ENCODE peak calls at places on chromosomes 2 and 18, in seven cellular contexts. O is HepG2, W is colonic mucosa, U is tibial artery, T is neuronal stem cell, Z is ovary, J is GM23248. F is an unnamed sample.

GRCh38 chr2:144201868-144202468 is 318.0 kb downstream of the ZEB2 start:
- DNase-seq in Z (no peak), J (peak; percentile 67), O (no peak), T (no peak), W (no peak), U (no peak), F (peak; percentile 20)

GRCh38 chr2:195658541-195658890 is 1.5 kb downstream of the SLC39A10 start:
- DNase-seq in J (peak; percentile 80), U (no peak), W (peak; percentile 27), O (peak; percentile 81), T (no peak), Z (no peak), F (peak; percentile 47)

GRCh38 chr2:127733816-127734537 is 32.7 kb downstream of the SFT2D3 start:
- DNase-seq in Z (no peak), O (no peak), U (no peak), J (peak; percentile 69), W (no peak), T (no peak), F (no peak)

GRCh38 chr2:135850811-135851668 is 14.1 kb upstream of the LCT start:
- DNase-seq in U (no peak), W (no peak), J (no peak), T (no peak), O (peak; percentile 30), Z (no peak), F (no peak)

GRCh38 chr2:219484343-219485200 is 14.1 kb upstream of the GMPPA start:
- DNase-seq in O (no peak), U (no peak), Z (no peak), J (peak; percentile 45), W (no peak), T (no peak), F (no peak)

GRCh38 chr18:9535430-9535972 is 60.2 kb downstream of the RALBP1 start:
- DNase-seq in Z (peak; percentile 68), W (no peak), U (peak; percentile 84), O (peak; percentile 87), T (peak; percentile 6), J (peak; percentile 97), F (peak; percentile 65)

GRCh38 chr2:110842048-110842447 is 109.7 kb downstream of the ACOXL start:
- DNase-seq in U (no peak), W (no peak), Z (no peak), J (no peak), O (no peak), T (no peak), F (no peak)

GRCh38 chr2:74514368-74515270 is at the start of gene TLX2:
- DNase-seq in Z (no peak), T (no peak), W (no peak), J (peak; percentile 42), O (no peak), U (no peak), F (no peak)

GRCh38 chr2:86634352-86634751 is 10.7 kb upstream of the RNF103 start:
- DNase-seq in O (no peak), J (no peak), Z (no peak), W (no peak), U (no peak), T (no peak), F (no peak)

GRCh38 chr18:42048150-42048549 is 93.1 kb downstream of the PIK3C3 start:
- DNase-seq in W (no peak), U (no peak), Z (no peak), J (peak; percentile 96), O (peak; percentile 73), T (no peak), F (no peak)

GRCh38 chr2:161426788-161427412 is 10.8 kb downstream of the TBR1 start:
- DNase-seq in T (peak; percentile 24), Z (no peak), U (no peak), W (peak; percentile 35), O (no peak), J (peak; percentile 73), F (no peak)

GRCh38 chr2:120620025-120620793 is 115.5 kb upstream of the GLI2 start:
- DNase-seq in J (peak; percentile 81), T (no peak), Z (no peak), U (no peak), W (no peak), O (no peak), F (no peak)

GRCh38 chr2:10919776-10920606 is 8.3 kb downstream of the KCNF1 start:
- DNase-seq in T (no peak), J (no peak), U (peak; percentile 47), W (no peak), O (no peak), Z (no peak), F (no peak)

GRCh38 chr2:160205511-160205910 is 5.4 kb upstream of the ITGB6 start:
- DNase-seq in W (peak; percentile 91), U (peak; percentile 83), Z (no peak), O (peak; percentile 36), J (peak; percentile 98), T (no peak), F (peak; percentile 89)

GRCh38 chr2:109287413-109287812 is 158.4 kb downstream of the SH3RF3 start:
- DNase-seq in J (no peak), Z (no peak), U (no peak), W (no peak), T (no peak), O (no peak), F (no peak)

GRCh38 chr2:201116959-201117734 is 1.2 kb downstream of the CFLAR start:
- DNase-seq in Z (peak; percentile 65), T (no peak), O (peak; percentile 84), J (peak; percentile 90), W (peak; percentile 65), U (peak; percentile 87), F (peak; percentile 87)

GRCh38 chr2:128442053-128442751 is 123.5 kb upstream of the HS6ST1 start:
- DNase-seq in W (peak; percentile 70), J (no peak), T (no peak), O (peak; percentile 57), U (peak; percentile 63), Z (peak; percentile 46), F (peak; percentile 82)

GRCh38 chr2:189210250-189211075 is 30.9 kb upstream of the COL5A2 start:
- DNase-seq in T (no peak), O (no peak), J (peak; percentile 96), W (peak; percentile 26), Z (peak; percentile 68), U (peak; percentile 72), F (peak; percentile 96)

GRCh38 chr18:76139844-76140243 is 355.2 kb downstream of the ZNF516 start:
- DNase-seq in W (no peak), T (no peak), J (no peak), O (no peak), Z (no peak), U (no peak), F (no peak)

GRCh38 chr18:76133873-76134272 is 361.2 kb downstream of the ZNF516 start:
- DNase-seq in J (no peak), Z (no peak), T (no peak), O (no peak), W (no peak), U (no peak), F (no peak)

GRCh38 chr18:76130845-76131244 is 364.2 kb downstream of the ZNF516 start:
- DNase-seq in J (no peak), W (no peak), O (no peak), U (no peak), Z (no peak), T (no peak), F (no peak)

GRCh38 chr18:76131738-76132137 is 363.3 kb downstream of the ZNF516 start:
- DNase-seq in U (no peak), O (no peak), T (no peak), Z (no peak), J (no peak), W (no peak), F (no peak)

DNA sequence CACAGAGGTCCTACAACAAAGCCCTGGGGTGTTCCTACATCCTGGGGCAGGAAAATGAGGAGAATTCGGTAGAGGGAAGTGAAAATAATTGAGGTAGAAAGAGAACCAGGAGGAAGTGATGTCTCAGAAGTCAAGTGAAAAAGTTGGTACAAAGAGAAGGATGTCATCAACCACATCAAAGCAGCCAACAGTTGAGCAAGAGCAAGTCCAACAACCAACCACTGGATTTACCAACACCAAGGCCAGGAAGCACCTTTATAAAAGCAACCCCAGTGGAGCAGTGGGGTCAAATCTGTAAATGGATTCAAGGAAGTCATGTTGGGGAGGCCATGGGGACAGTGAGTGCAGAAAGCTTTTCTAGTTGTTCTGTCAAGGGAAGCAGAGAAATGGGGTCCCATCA is 360.4 kb downstream of the ZNF516 start:
- DNase-seq in Z (no peak), W (no peak), J (no peak), T (no peak), O (no peak), U (no peak), F (no peak)
- H3K4me3 ChIP-seq in Z (no peak overlapping the region), W (no peak overlapping the region), J (no peak overlapping the region), T (no peak overlapping the region), O (no peak overlapping the region), U (no peak overlapping the region), F (no peak overlapping the region)

GRCh38 chr2:89819809-89820208 is 1128.3 kb downstream of the RPIA start:
- DNase-seq in T (no peak), U (no peak), Z (no peak), O (no peak), W (no peak), J (no peak), F (no peak)

GRCh38 chr2:89823556-89823955 is 1132.1 kb downstream of the RPIA start:
- DNase-seq in Z (no peak), O (no peak), J (no peak), T (no peak), U (no peak), W (no peak), F (no peak)

GRCh38 chr2:89818873-89819272 is 1127.4 kb downstream of the RPIA start:
- DNase-seq in T (no peak), W (no peak), U (no peak), O (no peak), J (no peak), Z (no peak), F (no peak)

GRCh38 chr2:89821455-89821945 is 1130.0 kb downstream of the RPIA start:
- DNase-seq in J (no peak), Z (no peak), T (no peak), U (no peak), W (no peak), O (no peak), F (no peak)

DNA sequence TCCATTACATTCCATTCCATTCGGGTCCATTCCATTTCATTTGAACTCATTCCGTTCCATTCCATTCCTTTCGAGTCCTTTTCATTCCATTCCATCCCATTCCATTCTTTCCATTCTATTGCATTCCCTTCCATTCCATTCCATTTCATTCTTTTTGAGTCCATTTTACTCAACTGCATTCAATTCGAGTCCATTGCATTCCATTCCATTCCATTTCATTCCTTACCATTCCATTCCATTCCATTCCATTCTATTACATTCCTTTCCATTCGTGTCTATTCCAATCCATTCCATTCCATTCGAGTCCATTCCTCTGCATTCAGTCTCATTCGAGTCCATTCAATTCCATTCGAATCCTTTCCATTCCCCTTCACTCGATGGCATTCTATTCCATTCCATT is 1128.8 kb downstream of the RPIA start:
- DNase-seq in J (no peak), Z (no peak), T (no peak), W (no peak), O (no peak), U (no peak), F (no peak)
- H3K9me3 ChIP-seq in J (peaks cover 7% of the 10 kb centered on the region), Z (peaks cover 4% of the 10 kb centered on the region), T (peaks cover 4% of the 10 kb centered on the region), W (peaks cover 32% of the 10 kb centered on the region), O (no peaks in the 10 kb centered on the region), U (peaks cover 67% of the 10 kb centered on the region), F (peaks cover 9% of the 10 kb centered on the region)

GRCh38 chr2:237128845-237129592 is 43.3 kb downstream of the COPS8 start:
- DNase-seq in T (no peak), U (no peak), O (no peak), J (no peak), Z (no peak), W (no peak), F (no peak)
- H3K27ac ChIP-seq in T (peak overlapping the region; percentile 1), U (no peak overlapping the region), O (no peak overlapping the region), J (peak overlapping the region; percentile 76), Z (no peak overlapping the region), W (no peak overlapping the region), F (no peak overlapping the region)

GRCh38 chr2:54725343-54726099 is 2.1 kb downstream of the EML6 start:
- DNase-seq in Z (no peak), W (no peak), O (no peak), T (no peak), U (no peak), J (no peak), F (no peak)
- H3K4me3 ChIP-seq in Z (peak overlapping the region; percentile 73), W (peak overlapping the region; percentile 83), O (peak overlapping the region; percentile 77), T (peak overlapping the region; percentile 80), U (peak overlapping the region; percentile 92), J (peak overlapping the region; percentile 82), F (no peak overlapping the region)